ENCODE peak calls at places on chromosomes 4 and X, in ten cellular contexts. One of them, this sample, is unnamed.

GRCh38 chr4:73721901-73722300 is 18.5 kb upstream of the CXCL8 start:
- DNase-seq in adipocyte: peak; percentile 45
- DNase-seq in Peyer's patch: no peak
- DNase-seq in mammary epithelial cell: peak; percentile 78
- DNase-seq in colonic mucosa: no peak
- DNase-seq in tibial artery: no peak
- DNase-seq in GM23248: peak; percentile 84
- DNase-seq in mesendoderm: no peak
- DNase-seq in esophagus squamous epithelium: no peak
- DNase-seq in HCT116: no peak
- DNase-seq in this sample: peak; percentile 38

GRCh38 chrX:136046295-136046894 is 61.2 kb downstream of the SLC9A6 start:
- DNase-seq in esophagus squamous epithelium: no peak
- DNase-seq in HCT116: no peak
- DNase-seq in mesendoderm: no peak
- DNase-seq in mammary epithelial cell: no peak
- DNase-seq in adipocyte: no peak
- DNase-seq in GM23248: no peak
- DNase-seq in colonic mucosa: no peak
- DNase-seq in tibial artery: no peak
- DNase-seq in Peyer's patch: no peak
- DNase-seq in this sample: peak; percentile 58

GRCh38 chr4:2451821-2452785 is 16.8 kb upstream of the RNF4 start:
- DNase-seq in mesendoderm: no peak
- DNase-seq in mammary epithelial cell: no peak
- DNase-seq in adipocyte: no peak
- DNase-seq in GM23248: no peak
- DNase-seq in Peyer's patch: no peak
- DNase-seq in tibial artery: no peak
- DNase-seq in colonic mucosa: no peak
- DNase-seq in HCT116: no peak
- DNase-seq in esophagus squamous epithelium: no peak
- DNase-seq in this sample: no peak

GRCh38 chr4:150598906-150599305 is 17.0 kb downstream of the MAB21L2 start:
- DNase-seq in HCT116: no peak
- DNase-seq in GM23248: peak; percentile 50
- DNase-seq in Peyer's patch: no peak
- DNase-seq in colonic mucosa: no peak
- DNase-seq in adipocyte: peak; percentile 76
- DNase-seq in tibial artery: no peak
- DNase-seq in esophagus squamous epithelium: no peak
- DNase-seq in mesendoderm: no peak
- DNase-seq in mammary epithelial cell: no peak
- DNase-seq in this sample: no peak

GRCh38 chrX:55389376-55389775 is 62.6 kb upstream of the MAGEH1 start:
- DNase-seq in HCT116: no peak
- DNase-seq in GM23248: no peak
- DNase-seq in tibial artery: no peak
- DNase-seq in mammary epithelial cell: no peak
- DNase-seq in esophagus squamous epithelium: no peak
- DNase-seq in Peyer's patch: no peak
- DNase-seq in mesendoderm: no peak
- DNase-seq in colonic mucosa: no peak
- DNase-seq in adipocyte: no peak
- DNase-seq in this sample: no peak

GRCh38 chr4:118727360-118727759 is 42.2 kb downstream of the METTL14 start:
- DNase-seq in mesendoderm: no peak
- DNase-seq in GM23248: peak; percentile 27
- DNase-seq in HCT116: no peak
- DNase-seq in colonic mucosa: no peak
- DNase-seq in adipocyte: no peak
- DNase-seq in tibial artery: no peak
- DNase-seq in esophagus squamous epithelium: no peak
- DNase-seq in mammary epithelial cell: no peak
- DNase-seq in Peyer's patch: no peak
- DNase-seq in this sample: no peak

GRCh38 chrX:34848281-34848680 is 94.3 kb upstream of the FAM47B start:
- DNase-seq in colonic mucosa: no peak
- DNase-seq in Peyer's patch: no peak
- DNase-seq in adipocyte: peak; percentile 80
- DNase-seq in mammary epithelial cell: peak; percentile 55
- DNase-seq in GM23248: peak; percentile 71
- DNase-seq in tibial artery: no peak
- DNase-seq in mesendoderm: no peak
- DNase-seq in HCT116: no peak
- DNase-seq in esophagus squamous epithelium: no peak
- DNase-seq in this sample: peak; percentile 21

GRCh38 chr4:55358668-55359067 is 12.6 kb downstream of the SRD5A3 start:
- DNase-seq in Peyer's patch: no peak
- DNase-seq in GM23248: peak; percentile 93
- DNase-seq in mammary epithelial cell: peak; percentile 83
- DNase-seq in adipocyte: peak; percentile 85
- DNase-seq in tibial artery: no peak
- DNase-seq in colonic mucosa: no peak
- DNase-seq in mesendoderm: no peak
- DNase-seq in esophagus squamous epithelium: no peak
- DNase-seq in HCT116: peak; percentile 50
- DNase-seq in this sample: peak; percentile 84

GRCh38 chr4:4969298-4969697 is 50.0 kb downstream of the CYTL1 start:
- DNase-seq in HCT116: peak; percentile 22
- DNase-seq in GM23248: peak; percentile 93
- DNase-seq in adipocyte: no peak
- DNase-seq in mesendoderm: no peak
- DNase-seq in colonic mucosa: peak; percentile 40
- DNase-seq in mammary epithelial cell: peak; percentile 16
- DNase-seq in Peyer's patch: no peak
- DNase-seq in tibial artery: peak; percentile 89
- DNase-seq in esophagus squamous epithelium: no peak
- DNase-seq in this sample: peak; percentile 11

GRCh38 chr4:29653221-29653620 is 1066.9 kb upstream of the PCDH7 start:
- DNase-seq in mesendoderm: peak; percentile 2
- DNase-seq in GM23248: no peak
- DNase-seq in mammary epithelial cell: no peak
- DNase-seq in Peyer's patch: no peak
- DNase-seq in adipocyte: no peak
- DNase-seq in tibial artery: no peak
- DNase-seq in HCT116: no peak
- DNase-seq in colonic mucosa: no peak
- DNase-seq in esophagus squamous epithelium: no peak
- DNase-seq in this sample: no peak

GRCh38 chr4:156420557-156420956 is 466.9 kb upstream of the CTSO start:
- DNase-seq in Peyer's patch: no peak
- DNase-seq in GM23248: peak; percentile 61
- DNase-seq in tibial artery: no peak
- DNase-seq in colonic mucosa: no peak
- DNase-seq in mesendoderm: no peak
- DNase-seq in esophagus squamous epithelium: no peak
- DNase-seq in HCT116: no peak
- DNase-seq in adipocyte: peak; percentile 16
- DNase-seq in mammary epithelial cell: no peak
- DNase-seq in this sample: peak; percentile 11

GRCh38 chrX:14351889-14352288 is 177.4 kb upstream of the GLRA2 start:
- DNase-seq in adipocyte: no peak
- DNase-seq in mesendoderm: peak; percentile 57
- DNase-seq in colonic mucosa: no peak
- DNase-seq in HCT116: no peak
- DNase-seq in tibial artery: no peak
- DNase-seq in GM23248: no peak
- DNase-seq in esophagus squamous epithelium: no peak
- DNase-seq in mammary epithelial cell: no peak
- DNase-seq in Peyer's patch: no peak
- DNase-seq in this sample: no peak

GRCh38 chr4:125104616-125105015 is 210.1 kb upstream of the FAT4 start:
- DNase-seq in tibial artery: no peak
- DNase-seq in GM23248: peak; percentile 15
- DNase-seq in adipocyte: no peak
- DNase-seq in HCT116: no peak
- DNase-seq in colonic mucosa: no peak
- DNase-seq in esophagus squamous epithelium: no peak
- DNase-seq in mammary epithelial cell: peak; percentile 18
- DNase-seq in mesendoderm: no peak
- DNase-seq in Peyer's patch: no peak
- DNase-seq in this sample: peak; percentile 31

GRCh38 chrX:27633328-27633727 is 43.2 kb downstream of the DCAF8L2 start:
- DNase-seq in mammary epithelial cell: no peak
- DNase-seq in GM23248: no peak
- DNase-seq in tibial artery: no peak
- DNase-seq in adipocyte: no peak
- DNase-seq in HCT116: no peak
- DNase-seq in mesendoderm: no peak
- DNase-seq in Peyer's patch: no peak
- DNase-seq in esophagus squamous epithelium: no peak
- DNase-seq in colonic mucosa: no peak
- DNase-seq in this sample: no peak
- H3K36me3 ChIP-seq in mammary epithelial cell: no peaks in the 10 kb centered on the region
- H3K36me3 ChIP-seq in GM23248: no peaks in the 10 kb centered on the region
- H3K36me3 ChIP-seq in tibial artery: no peaks in the 10 kb centered on the region
- H3K36me3 ChIP-seq in adipocyte: no peaks in the 10 kb centered on the region
- H3K36me3 ChIP-seq in HCT116: no peaks in the 10 kb centered on the region
- H3K36me3 ChIP-seq in mesendoderm: no peaks in the 10 kb centered on the region
- H3K36me3 ChIP-seq in Peyer's patch: no peaks in the 10 kb centered on the region
- H3K36me3 ChIP-seq in esophagus squamous epithelium: no peaks in the 10 kb centered on the region
- H3K36me3 ChIP-seq in colonic mucosa: no peaks in the 10 kb centered on the region
- H3K36me3 ChIP-seq in this sample: no peaks in the 10 kb centered on the region

DNA sequence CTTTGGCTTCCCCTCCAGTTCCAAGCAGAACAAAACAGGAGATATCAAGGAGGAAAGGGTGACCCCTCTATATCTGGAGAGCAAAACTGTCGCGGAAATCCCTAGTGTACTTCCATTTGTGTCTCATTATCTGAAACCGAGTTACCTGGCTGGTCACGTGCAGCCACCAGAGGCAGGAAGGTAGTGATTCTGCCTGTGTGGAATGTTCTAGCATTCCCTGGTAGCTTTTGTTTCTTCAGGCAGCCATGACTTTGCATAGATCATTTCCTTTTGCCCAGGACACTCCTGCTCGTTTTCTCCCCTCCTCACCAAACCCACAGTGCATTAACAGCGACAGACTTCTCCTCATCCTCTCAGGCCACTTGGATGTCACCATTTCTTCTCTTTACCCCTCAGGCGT is 107.9 kb downstream of the PTTG2 start:
- DNase-seq in colonic mucosa: no peak
- DNase-seq in HCT116: no peak
- DNase-seq in GM23248: no peak
- DNase-seq in esophagus squamous epithelium: no peak
- DNase-seq in mesendoderm: peak; percentile 23
- DNase-seq in tibial artery: no peak
- DNase-seq in adipocyte: no peak
- DNase-seq in mammary epithelial cell: no peak
- DNase-seq in Peyer's patch: no peak
- DNase-seq in this sample: no peak
- H3K36me3 ChIP-seq in colonic mucosa: no peaks in the 10 kb centered on the region
- H3K36me3 ChIP-seq in HCT116: no peaks in the 10 kb centered on the region
- H3K36me3 ChIP-seq in GM23248: no peaks in the 10 kb centered on the region
- H3K36me3 ChIP-seq in esophagus squamous epithelium: no peaks in the 10 kb centered on the region
- H3K36me3 ChIP-seq in mesendoderm: no peaks in the 10 kb centered on the region
- H3K36me3 ChIP-seq in tibial artery: peaks cover 38% of the 10 kb centered on the region
- H3K36me3 ChIP-seq in adipocyte: no peaks in the 10 kb centered on the region
- H3K36me3 ChIP-seq in mammary epithelial cell: no peaks in the 10 kb centered on the region
- H3K36me3 ChIP-seq in Peyer's patch: no peaks in the 10 kb centered on the region
- H3K36me3 ChIP-seq in this sample: peaks cover 1% of the 10 kb centered on the region

GRCh38 chr4:6298852-6299251 is 29.2 kb downstream of the WFS1 start:
- DNase-seq in HCT116: no peak
- DNase-seq in Peyer's patch: no peak
- DNase-seq in adipocyte: no peak
- DNase-seq in mammary epithelial cell: no peak
- DNase-seq in colonic mucosa: no peak
- DNase-seq in mesendoderm: no peak
- DNase-seq in esophagus squamous epithelium: no peak
- DNase-seq in tibial artery: no peak
- DNase-seq in GM23248: no peak
- DNase-seq in this sample: no peak

GRCh38 chr4:6296026-6296425 is 26.4 kb downstream of the WFS1 start:
- DNase-seq in mammary epithelial cell: no peak
- DNase-seq in GM23248: no peak
- DNase-seq in colonic mucosa: no peak
- DNase-seq in tibial artery: no peak
- DNase-seq in esophagus squamous epithelium: no peak
- DNase-seq in Peyer's patch: no peak
- DNase-seq in HCT116: no peak
- DNase-seq in adipocyte: no peak
- DNase-seq in mesendoderm: peak; percentile 44
- DNase-seq in this sample: no peak

GRCh38 chr4:6299875-6300274 is 30.2 kb downstream of the WFS1 start:
- DNase-seq in Peyer's patch: no peak
- DNase-seq in adipocyte: no peak
- DNase-seq in GM23248: no peak
- DNase-seq in esophagus squamous epithelium: no peak
- DNase-seq in tibial artery: no peak
- DNase-seq in colonic mucosa: no peak
- DNase-seq in mesendoderm: no peak
- DNase-seq in HCT116: no peak
- DNase-seq in mammary epithelial cell: no peak
- DNase-seq in this sample: no peak

GRCh38 chr4:6297266-6297815 is 27.7 kb downstream of the WFS1 start:
- DNase-seq in Peyer's patch: no peak
- DNase-seq in tibial artery: no peak
- DNase-seq in HCT116: no peak
- DNase-seq in mammary epithelial cell: no peak
- DNase-seq in esophagus squamous epithelium: no peak
- DNase-seq in colonic mucosa: no peak
- DNase-seq in mesendoderm: no peak
- DNase-seq in GM23248: no peak
- DNase-seq in adipocyte: no peak
- DNase-seq in this sample: no peak

GRCh38 chr4:6298035-6298434 is 28.4 kb downstream of the WFS1 start:
- DNase-seq in colonic mucosa: no peak
- DNase-seq in esophagus squamous epithelium: no peak
- DNase-seq in tibial artery: no peak
- DNase-seq in Peyer's patch: no peak
- DNase-seq in adipocyte: no peak
- DNase-seq in HCT116: no peak
- DNase-seq in GM23248: no peak
- DNase-seq in mammary epithelial cell: no peak
- DNase-seq in mesendoderm: no peak
- DNase-seq in this sample: no peak
- H3K36me3 ChIP-seq in colonic mucosa: no peaks in the 10 kb centered on the region
- H3K36me3 ChIP-seq in esophagus squamous epithelium: peaks cover 4% of the 10 kb centered on the region
- H3K36me3 ChIP-seq in tibial artery: peaks cover 96% of the 10 kb centered on the region
- H3K36me3 ChIP-seq in Peyer's patch: no peaks in the 10 kb centered on the region
- H3K36me3 ChIP-seq in adipocyte: peaks cover 89% of the 10 kb centered on the region
- H3K36me3 ChIP-seq in HCT116: peaks cover 3% of the 10 kb centered on the region
- H3K36me3 ChIP-seq in GM23248: no peaks in the 10 kb centered on the region
- H3K36me3 ChIP-seq in mammary epithelial cell: no peaks in the 10 kb centered on the region
- H3K36me3 ChIP-seq in mesendoderm: no peaks in the 10 kb centered on the region
- H3K36me3 ChIP-seq in this sample: peaks cover 14% of the 10 kb centered on the region

DNA sequence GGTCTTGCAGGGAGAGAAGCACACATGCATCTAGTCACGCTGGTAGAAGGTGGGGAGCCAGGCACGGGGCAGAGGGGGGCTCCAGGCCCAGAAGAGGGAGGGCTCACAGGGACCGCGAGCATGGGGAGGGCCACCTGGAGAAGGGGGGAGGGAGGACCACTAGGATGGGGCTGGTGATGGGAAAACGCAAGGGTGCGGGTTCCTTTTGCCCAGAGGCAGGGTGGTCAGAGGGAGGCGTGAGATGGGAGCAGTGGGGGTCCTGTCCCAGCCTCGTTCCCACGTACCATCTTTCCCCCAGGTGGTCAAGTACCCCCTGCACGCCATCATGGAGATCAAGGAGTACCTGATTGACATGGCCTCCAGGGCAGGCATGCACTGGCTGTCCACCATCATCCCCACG is 30.7 kb downstream of the WFS1 start:
- DNase-seq in HCT116: no peak
- DNase-seq in GM23248: no peak
- DNase-seq in mammary epithelial cell: no peak
- DNase-seq in colonic mucosa: no peak
- DNase-seq in mesendoderm: no peak
- DNase-seq in esophagus squamous epithelium: no peak
- DNase-seq in tibial artery: no peak
- DNase-seq in adipocyte: no peak
- DNase-seq in Peyer's patch: no peak
- DNase-seq in this sample: no peak
- H3K36me3 ChIP-seq in HCT116: peaks cover 3% of the 10 kb centered on the region
- H3K36me3 ChIP-seq in GM23248: no peaks in the 10 kb centered on the region
- H3K36me3 ChIP-seq in mammary epithelial cell: no peaks in the 10 kb centered on the region
- H3K36me3 ChIP-seq in colonic mucosa: no peaks in the 10 kb centered on the region
- H3K36me3 ChIP-seq in mesendoderm: peaks cover 2% of the 10 kb centered on the region
- H3K36me3 ChIP-seq in esophagus squamous epithelium: peaks cover 4% of the 10 kb centered on the region
- H3K36me3 ChIP-seq in tibial artery: peaks cover 96% of the 10 kb centered on the region
- H3K36me3 ChIP-seq in adipocyte: peaks cover 85% of the 10 kb centered on the region
- H3K36me3 ChIP-seq in Peyer's patch: no peaks in the 10 kb centered on the region
- H3K36me3 ChIP-seq in this sample: peaks cover 16% of the 10 kb centered on the region